ENCODE peak calls at places on chromosomes 1 and 21, in four cellular contexts. E is K562, W is A549, Y is GM23338. H is an unnamed sample.
A peak's percentile ranks its signal among the peaks of the same experiment; 100 is the strongest.

GRCh38 chr21:36733857-36734256 is 34.9 kb downstream of the SIM2 start:
- DNase-seq in E (no peak), W (no peak), Y (no peak), H (no peak)

GRCh38 chr1:231663211-231663792 is 36.7 kb downstream of the DISC1 start:
- DNase-seq in E (no peak), W (no peak), Y (no peak), H (peak; percentile 41)

GRCh38 chr1:223226271-223226670 is 83.2 kb upstream of the TLR5 start:
- DNase-seq in E (no peak), W (no peak), Y (no peak), H (no peak)

GRCh38 chr1:232682248-232682647 is 52.3 kb upstream of the SIPA1L2 start:
- DNase-seq in E (no peak), W (no peak), Y (no peak), H (no peak)

GRCh38 chr1:215263636-215264035 is 181.1 kb downstream of the KCNK2 start:
- DNase-seq in E (no peak), W (no peak), Y (no peak), H (no peak)

GRCh38 chr1:216310776-216311175 is 112.5 kb downstream of the USH2A start:
- DNase-seq in E (no peak), W (no peak), Y (peak; percentile 90), H (no peak)

GRCh38 chr1:8681911-8682310 is 135.5 kb downstream of the RERE start:
- DNase-seq in E (no peak), W (no peak), Y (no peak), H (no peak)

GRCh38 chr1:38332649-38333310 is 286.2 kb upstream of the POU3F1 start:
- DNase-seq in E (no peak), W (no peak), Y (no peak), H (no peak)

GRCh38 chr1:166730299-166730888 is 108.9 kb upstream of the POGK start:
- DNase-seq in E (peak; percentile 43), W (no peak), Y (peak; percentile 26), H (no peak)

GRCh38 chr1:16009678-16010077 is 5.6 kb downstream of the SRARP start:
- DNase-seq in E (no peak), W (no peak), Y (no peak), H (no peak)

GRCh38 chr1:16010837-16011236 is 6.8 kb downstream of the SRARP start:
- DNase-seq in E (no peak), W (no peak), Y (no peak), H (no peak)

GRCh38 chr1:16006552-16007485 is 2.8 kb downstream of the SRARP start:
- DNase-seq in E (peak; percentile 66), W (no peak), Y (no peak), H (peak; percentile 18)

GRCh38 chr1:16007671-16008341 is 3.8 kb downstream of the SRARP start:
- DNase-seq in E (no peak), W (no peak), Y (no peak), H (no peak)

GRCh38 chr1:16009030-16009460 is 5.0 kb downstream of the SRARP start:
- DNase-seq in E (peak; percentile 86), W (peak; percentile 49), Y (peak; percentile 94), H (peak; percentile 63)
- TF ChIP-seq JUNB in E (no peak), W (no peak), Y (no peak), H (no peak)

GRCh38 chr1:100643430-100644196 is 75.9 kb upstream of the VCAM1 start:
- DNase-seq in E (no peak), W (no peak), Y (no peak), H (no peak)
- TF ChIP-seq JUNB in E (no peak), W (no peak), Y (no peak), H (no peak)

DNA sequence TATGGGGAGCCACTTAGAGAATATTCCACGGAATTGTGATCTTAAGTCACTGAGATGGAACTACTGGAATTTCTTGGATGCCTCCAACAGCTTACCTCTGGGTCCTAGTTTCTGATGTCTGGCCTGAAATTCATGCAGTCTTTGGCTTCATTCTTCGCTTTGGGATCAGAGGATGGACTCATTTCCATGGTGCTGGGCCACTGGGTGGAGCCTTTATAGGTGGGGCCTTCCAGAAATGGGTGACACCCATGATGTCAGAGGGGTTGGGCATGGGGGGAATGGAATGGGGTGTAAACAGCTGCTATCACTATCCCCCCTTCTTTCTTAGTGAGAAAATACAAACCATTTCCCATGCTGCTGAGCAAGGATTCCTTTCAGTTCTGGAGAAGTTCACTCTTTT is 73.7 kb upstream of the FGGY start:
- DNase-seq in E (no peak), W (no peak), Y (no peak), H (no peak)
- TF ChIP-seq JUNB in E (no peak), W (no peak), Y (no peak), H (no peak)

DNA sequence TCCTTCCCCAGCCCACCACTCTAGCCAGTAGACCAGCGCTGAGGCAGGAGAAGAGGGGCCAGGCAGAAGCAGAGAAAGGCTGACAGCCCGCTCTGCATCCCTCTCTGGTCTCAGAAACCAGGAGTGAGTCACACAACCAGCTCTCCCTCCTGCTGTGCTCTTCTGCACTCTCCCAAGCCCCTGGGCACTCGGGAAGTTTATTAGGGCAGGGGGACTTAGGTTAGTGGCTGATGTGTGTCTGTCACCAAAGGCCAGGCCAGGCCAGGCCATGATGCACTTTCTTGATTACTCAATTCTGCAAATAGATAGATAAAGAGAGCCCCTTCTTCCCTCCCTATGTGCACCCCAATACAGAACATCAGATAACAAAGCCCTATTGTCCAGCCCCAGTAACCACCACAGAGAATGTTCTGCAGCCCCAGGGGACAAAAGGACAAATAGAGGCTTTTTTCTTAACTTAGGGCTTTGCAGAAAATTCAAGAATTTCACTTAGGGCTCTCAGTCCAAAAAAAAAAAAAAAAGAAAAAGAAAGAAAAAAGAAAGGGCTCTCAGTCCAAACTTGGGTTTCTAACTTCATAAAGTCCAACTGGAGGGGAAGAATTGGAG is 52.9 kb upstream of the CNTN2 start:
- DNase-seq in E (no peak), W (no peak), Y (no peak), H (no peak)
- TF ChIP-seq JUNB in E (no peak), W (no peak), Y (no peak), H (no peak)

GRCh38 chr1:154866995-154867795 is 2.9 kb downstream of the KCNN3 start:
- DNase-seq in E (no peak), W (peak; percentile 44), Y (peak; percentile 51), H (no peak)
- TF ChIP-seq JUNB in E (no peak), W (no peak), Y (no peak), H (no peak)

GRCh38 chr1:168920456-168921094 is 185.9 kb upstream of the ATP1B1 start:
- DNase-seq in E (no peak), W (peak; percentile 44), Y (no peak), H (peak; percentile 70)
- TF ChIP-seq JUNB in E (no peak), W (peak; percentile 77), Y (no peak), H (peak; percentile 35)

GRCh38 chr1:33583567-33583966 is 111.1 kb downstream of the ZSCAN20 start:
- DNase-seq in E (no peak), W (no peak), Y (no peak), H (no peak)

GRCh38 chr1:33588726-33589125 is 116.3 kb downstream of the ZSCAN20 start:
- DNase-seq in E (no peak), W (no peak), Y (no peak), H (no peak)

GRCh38 chr1:33586795-33587194 is 114.3 kb downstream of the ZSCAN20 start:
- DNase-seq in E (no peak), W (no peak), Y (no peak), H (no peak)

DNA sequence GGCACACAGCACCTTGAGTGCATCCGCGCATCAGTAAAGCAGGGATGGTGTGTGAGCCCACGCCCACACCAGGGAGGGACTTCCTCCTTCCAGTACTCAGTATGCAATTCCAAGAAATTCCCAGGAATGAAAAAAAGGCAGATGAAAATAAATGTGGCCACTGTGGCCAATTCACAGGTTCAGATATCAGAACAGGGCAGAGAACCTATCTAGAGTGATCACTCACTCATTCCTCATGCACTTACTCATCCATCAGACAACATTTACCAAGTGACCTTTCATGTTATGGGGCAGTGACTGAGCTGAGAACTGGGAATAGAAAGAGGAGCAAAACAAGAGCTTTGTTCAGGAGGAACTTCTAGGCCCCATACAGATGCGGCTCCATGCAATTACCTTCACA is 113.7 kb downstream of the ZSCAN20 start:
- DNase-seq in E (no peak), W (no peak), Y (no peak), H (peak; percentile 10)
- TF ChIP-seq JUNB in E (no peak), W (no peak), Y (no peak), H (no peak)